ENCODE peak calls at places on chromosomes 16 and 17, in six cellular contexts. H, M, J, I, N and F are unnamed samples.

GRCh38 chr16:53817117-53817516 is 113.2 kb downstream of the FTO start:
- DNase-seq in H (peak; percentile 59), M (no peak), J (peak; percentile 96), I (no peak), N (no peak), F (no peak)

GRCh38 chr17:74780443-74781238 is 4.5 kb upstream of the NAT9 start:
- DNase-seq in H (no peak), M (no peak), J (no peak), I (no peak), N (peak; percentile 70), F (no peak)

GRCh38 chr17:72233981-72234380 is 113.2 kb downstream of the SOX9 start:
- DNase-seq in H (no peak), M (no peak), J (no peak), I (no peak), N (no peak), F (no peak)

GRCh38 chr17:35345926-35346771 is 27.3 kb downstream of the SLFN11 start:
- DNase-seq in H (no peak), M (peak; percentile 79), J (peak; percentile 53), I (peak; percentile 18), N (no peak), F (peak; percentile 9)

GRCh38 chr17:49031965-49032928 is 35.1 kb downstream of the IGF2BP1 start:
- DNase-seq in H (no peak), M (no peak), J (peak; percentile 81), I (peak; percentile 38), N (peak; percentile 77), F (peak; percentile 88)

GRCh38 chr17:26774291-26775218 is 519.4 kb upstream of the WSB1 start:
- DNase-seq in H (no peak), M (no peak), J (no peak), I (no peak), N (no peak), F (no peak)

GRCh38 chr16:81480856-81481821 is 36.5 kb downstream of the CMIP start:
- DNase-seq in H (no peak), M (no peak), J (peak; percentile 22), I (no peak), N (no peak), F (peak; percentile 94)

GRCh38 chr17:50976951-50977472 is 110.9 kb upstream of the TOB1 start:
- DNase-seq in H (no peak), M (no peak), J (no peak), I (no peak), N (no peak), F (no peak)

GRCh38 chr17:76238847-76239537 is 1.3 kb downstream of the RNF157 start:
- DNase-seq in H (no peak), M (no peak), J (no peak), I (no peak), N (no peak), F (no peak)

GRCh38 chr17:9467518-9467917 is 108.1 kb downstream of the STX8 start:
- DNase-seq in H (no peak), M (no peak), J (no peak), I (peak; percentile 30), N (no peak), F (no peak)

GRCh38 chr16:66751135-66751991 is at the start of gene DYNC1LI2:
- DNase-seq in H (no peak), M (peak; percentile 85), J (peak; percentile 58), I (peak; percentile 86), N (peak; percentile 76), F (peak; percentile 96)

GRCh38 chr17:75416006-75416405 is 10.5 kb upstream of the GRB2 start:
- DNase-seq in H (no peak), M (no peak), J (no peak), I (no peak), N (no peak), F (no peak)

GRCh38 chr17:6166492-6167179 is 96.5 kb downstream of the WSCD1 start:
- DNase-seq in H (no peak), M (no peak), J (no peak), I (no peak), N (peak; percentile 98), F (no peak)

GRCh38 chr16:69833357-69833781 is 71.2 kb downstream of the WWP2 start:
- DNase-seq in H (no peak), M (no peak), J (peak; percentile 51), I (no peak), N (no peak), F (no peak)

GRCh38 chr16:25052161-25052511 is 37.0 kb upstream of the ARHGAP17 start:
- DNase-seq in H (no peak), M (no peak), J (no peak), I (no peak), N (no peak), F (no peak)

GRCh38 chr17:40025991-40026815 is 11.0 kb downstream of the CSF3 start:
- DNase-seq in H (no peak), M (no peak), J (no peak), I (no peak), N (no peak), F (no peak)

GRCh38 chr17:45220079-45220478 is 1.6 kb upstream of the FMNL1 start:
- DNase-seq in H (no peak), M (no peak), J (no peak), I (no peak), N (no peak), F (no peak)

GRCh38 chr16:15907863-15908478 is 19.6 kb upstream of the CEP20 start:
- DNase-seq in H (no peak), M (no peak), J (peak; percentile 11), I (no peak), N (peak; percentile 67), F (peak; percentile 88)

GRCh38 chr17:4503283-4504005 is 4.8 kb downstream of the SPNS2 start:
- DNase-seq in H (no peak), M (no peak), J (no peak), I (no peak), N (no peak), F (no peak)

GRCh38 chr16:5735444-5735843 is 637.8 kb upstream of the EEF2KMT start:
- DNase-seq in H (no peak), M (no peak), J (no peak), I (no peak), N (no peak), F (no peak)

GRCh38 chr17:4215882-4216411 is 47.8 kb downstream of the ANKFY1 start:
- DNase-seq in H (no peak), M (no peak), J (no peak), I (peak; percentile 48), N (no peak), F (peak; percentile 37)

GRCh38 chr16:8547756-8548155 is 42.6 kb downstream of the TMEM114 start:
- DNase-seq in H (no peak), M (no peak), J (no peak), I (no peak), N (no peak), F (no peak)

GRCh38 chr17:9676084-9676483 is 30.8 kb downstream of the USP43 start:
- DNase-seq in H (no peak), M (no peak), J (no peak), I (no peak), N (no peak), F (no peak)

GRCh38 chr16:19419691-19420060 is 2.0 kb downstream of the TMC5 start:
- DNase-seq in H (no peak), M (no peak), J (peak; percentile 4), I (no peak), N (no peak), F (no peak)

GRCh38 chr16:19429271-19429670 is 11.6 kb downstream of the TMC5 start:
- DNase-seq in H (no peak), M (no peak), J (no peak), I (no peak), N (no peak), F (no peak)

GRCh38 chr16:19430345-19430744 is 12.7 kb downstream of the TMC5 start:
- DNase-seq in H (no peak), M (no peak), J (no peak), I (no peak), N (no peak), F (no peak)

GRCh38 chr16:19424478-19424877 is 6.8 kb downstream of the TMC5 start:
- DNase-seq in H (no peak), M (no peak), J (no peak), I (no peak), N (no peak), F (no peak)
- TF ChIP-seq CTCF in H (no peak), M (no peak), J (no peak), I (no peak), N (no peak), F (no peak)

DNA sequence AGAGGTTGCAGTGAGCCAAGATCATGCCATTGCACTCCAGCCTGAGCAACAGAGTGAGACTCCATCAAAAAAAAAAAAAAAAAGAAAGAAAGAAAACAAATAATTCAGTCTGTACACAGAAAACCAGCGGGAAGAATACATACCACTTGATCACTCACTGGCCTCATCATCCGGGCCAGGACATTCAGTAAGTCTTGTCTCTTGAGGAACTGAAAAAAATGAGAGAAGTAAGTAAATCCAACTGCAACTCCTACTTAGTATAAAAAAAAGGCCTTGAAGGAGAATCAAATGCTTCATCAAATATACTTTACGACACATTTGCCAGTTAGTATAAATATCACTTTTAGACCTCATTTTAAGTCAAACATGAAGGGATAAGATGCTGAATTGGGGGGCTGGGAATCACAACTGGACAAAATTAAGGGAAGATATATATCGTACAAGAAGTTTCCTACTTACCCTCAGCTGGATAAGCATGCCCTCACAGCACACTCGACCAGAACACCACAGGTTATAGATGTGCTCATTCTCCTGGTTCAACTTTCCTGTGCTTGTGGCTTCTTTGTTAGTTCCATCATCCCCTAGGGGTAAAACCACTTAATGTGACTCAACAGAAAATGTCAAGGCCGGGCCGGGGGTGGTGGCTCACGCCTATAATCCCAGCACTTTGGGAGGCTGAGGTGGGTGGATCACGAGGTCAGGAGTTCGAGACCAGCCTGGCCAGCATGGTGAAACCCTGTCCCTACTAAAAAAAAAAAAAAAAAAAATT is 12.4 kb downstream of the CCDC47 start:
- DNase-seq in H (no peak), M (no peak), J (peak; percentile 17), I (no peak), N (no peak), F (no peak)
- TF ChIP-seq CTCF in H (no peak), M (no peak), J (no peak), I (no peak), N (no peak), F (no peak)

GRCh38 chr16:83680980-83681379 is 126.8 kb upstream of the HSBP1 start:
- DNase-seq in H (no peak), M (no peak), J (no peak), I (no peak), N (no peak), F (no peak)
- TF ChIP-seq CTCF in H (no peak), M (no peak), J (no peak), I (no peak), N (no peak), F (no peak)

DNA sequence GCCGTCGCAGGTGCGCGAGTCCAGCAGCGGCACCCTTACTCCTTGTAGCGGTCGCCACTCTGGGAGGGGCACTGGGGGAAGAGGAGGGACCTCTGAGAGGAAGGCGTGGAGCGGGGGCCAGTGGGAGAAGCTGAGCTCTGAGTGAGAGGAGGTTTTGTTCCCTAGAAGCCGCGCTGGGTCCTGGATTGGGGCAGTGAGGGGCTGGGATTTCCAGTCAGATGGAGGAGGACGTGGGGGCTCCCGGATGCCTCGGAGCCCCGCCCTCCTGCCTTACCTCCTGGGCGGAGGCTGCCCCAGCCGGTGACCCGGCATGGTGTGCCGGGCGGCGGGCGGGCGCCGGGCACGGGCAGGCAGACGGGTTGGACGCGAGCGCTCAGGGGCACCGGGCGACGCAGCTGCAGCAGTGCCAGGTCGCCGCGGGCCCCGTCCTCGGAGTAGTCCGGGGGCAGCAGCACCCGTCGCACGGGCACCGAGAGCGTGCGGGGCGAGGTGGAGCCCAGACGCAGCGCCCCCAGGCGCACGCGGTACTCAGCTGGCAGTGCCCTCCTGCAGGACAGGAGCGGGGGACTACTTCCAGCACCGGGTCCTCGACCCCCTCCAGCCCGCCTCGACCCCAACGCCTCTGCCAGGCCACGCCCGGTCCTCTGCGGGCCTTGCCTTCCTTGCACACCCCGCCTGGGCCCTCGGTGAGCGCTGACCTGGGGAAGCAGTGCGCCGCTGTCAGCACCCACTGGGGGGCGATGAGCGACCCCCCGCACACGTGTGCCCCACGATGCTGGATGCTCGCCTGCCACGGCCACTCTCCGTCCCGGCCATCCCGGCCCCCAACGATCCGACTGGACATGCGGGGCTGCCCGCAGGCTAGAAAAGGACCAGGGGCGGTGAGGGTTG is 2.0 kb downstream of the PRSS33 start:
- DNase-seq in H (no peak), M (no peak), J (no peak), I (no peak), N (no peak), F (no peak)
- TF ChIP-seq CTCF in H (no peak), M (no peak), J (peak; percentile 6), I (peak; percentile 22), N (peak; percentile 12), F (peak; percentile 5)